ENCODE peak calls at places on chromosomes 5 and 9, in nine cellular contexts. P, V, K, N, U, O, J, D and H are unnamed samples.

GRCh38 chr5:61790678-61791077 is 458.6 kb downstream of the ZSWIM6 start:
- DNase-seq in P (no peak), V (peak), K (no peak), N (no peak), U (no peak), O (no peak), J (no peak), D (no peak), H (no peak)

GRCh38 chr5:141623621-141624020 is 4.8 kb upstream of the DIAPH1 start:
- DNase-seq in P (no peak), V (no peak), K (no peak), N (no peak), U (no peak), O (no peak), J (no peak), D (no peak), H (no peak)

GRCh38 chr5:138831703-138832102 is 43.4 kb downstream of the LRRTM2 start:
- DNase-seq in P (no peak), V (no peak), K (peak), N (no peak), U (no peak), O (no peak), J (no peak), D (no peak), H (peak)

GRCh38 chr5:150519560-150519945 is 11.6 kb downstream of the NDST1 start:
- DNase-seq in P (no peak), V (no peak), K (no peak), N (no peak), U (no peak), O (no peak), J (no peak), D (no peak), H (no peak)

GRCh38 chr5:82352146-82352791 is 74.1 kb upstream of the RPS23 start:
- DNase-seq in P (no peak), V (no peak), K (peak), N (no peak), U (no peak), O (no peak), J (no peak), D (no peak), H (peak)

GRCh38 chr5:76953551-76954382 is 922 bp downstream of the CRHBP start:
- DNase-seq in P (no peak), V (peak), K (no peak), N (peak), U (no peak), O (no peak), J (no peak), D (no peak), H (peak)

GRCh38 chr5:62466228-62466627 is 53.7 kb downstream of the IPO11 start:
- DNase-seq in P (no peak), V (no peak), K (peak), N (no peak), U (no peak), O (no peak), J (no peak), D (no peak), H (peak)

GRCh38 chr5:173304591-173304988 is 23.6 kb downstream of the STC2 start:
- DNase-seq in P (no peak), V (no peak), K (no peak), N (no peak), U (no peak), O (no peak), J (no peak), D (no peak), H (no peak)

GRCh38 chr9:14312721-14313377 is 1.1 kb downstream of the NFIB start:
- DNase-seq in P (no peak), V (peak), K (no peak), N (no peak), U (no peak), O (no peak), J (no peak), D (no peak), H (peak)

GRCh38 chr5:117982691-117983090 is 1005.7 kb downstream of the DTWD2 start:
- DNase-seq in P (no peak), V (no peak), K (no peak), N (no peak), U (no peak), O (no peak), J (no peak), D (no peak), H (peak)

GRCh38 chr9:78666818-78667429 is 370.0 kb downstream of the PSAT1 start:
- DNase-seq in P (no peak), V (no peak), K (peak), N (no peak), U (no peak), O (no peak), J (no peak), D (no peak), H (peak)